ENCODE peak calls at places on chromosomes 2 and 18, in nine cellular contexts. One of them, this sample, is unnamed.

GRCh38 chr2:100630473-100630977 is 67.7 kb downstream of the PDCL3 start:
- DNase-seq in type B pancreatic cell: no peak
- DNase-seq in GM20000: no peak
- DNase-seq in PC-9: no peak
- DNase-seq in osteoblast: no peak
- DNase-seq in psoas muscle: no peak
- DNase-seq in neural crest cell: no peak
- DNase-seq in fibroblast of mammary gland: no peak
- DNase-seq in astrocyte of the spinal cord: no peak
- DNase-seq in this sample: no peak

GRCh38 chr2:180519276-180519675 is 461.1 kb upstream of the UBE2E3 start:
- DNase-seq in astrocyte of the spinal cord: peak; percentile 51
- DNase-seq in fibroblast of mammary gland: peak; percentile 84
- DNase-seq in PC-9: peak; percentile 78
- DNase-seq in osteoblast: no peak
- DNase-seq in neural crest cell: no peak
- DNase-seq in psoas muscle: no peak
- DNase-seq in GM20000: no peak
- DNase-seq in type B pancreatic cell: no peak
- DNase-seq in this sample: no peak

GRCh38 chr2:241966671-241967070 is 97.1 kb downstream of the RTP5 start:
- DNase-seq in GM20000: no peak
- DNase-seq in astrocyte of the spinal cord: no peak
- DNase-seq in fibroblast of mammary gland: no peak
- DNase-seq in type B pancreatic cell: no peak
- DNase-seq in neural crest cell: no peak
- DNase-seq in psoas muscle: no peak
- DNase-seq in osteoblast: no peak
- DNase-seq in PC-9: no peak
- DNase-seq in this sample: no peak

GRCh38 chr2:231900486-231900942 is 25.7 kb downstream of the NPPC start:
- DNase-seq in astrocyte of the spinal cord: peak; percentile 58
- DNase-seq in GM20000: peak; percentile 75
- DNase-seq in osteoblast: peak; percentile 97
- DNase-seq in fibroblast of mammary gland: peak; percentile 49
- DNase-seq in type B pancreatic cell: peak; percentile 83
- DNase-seq in PC-9: peak; percentile 64
- DNase-seq in neural crest cell: peak; percentile 97
- DNase-seq in psoas muscle: peak; percentile 77
- DNase-seq in this sample: no peak

GRCh38 chr2:109063326-109063670 is 65.7 kb upstream of the SH3RF3 start:
- DNase-seq in PC-9: no peak
- DNase-seq in osteoblast: no peak
- DNase-seq in astrocyte of the spinal cord: no peak
- DNase-seq in GM20000: no peak
- DNase-seq in neural crest cell: no peak
- DNase-seq in psoas muscle: no peak
- DNase-seq in type B pancreatic cell: no peak
- DNase-seq in fibroblast of mammary gland: no peak
- DNase-seq in this sample: no peak

GRCh38 chr2:228181098-228182019 is at the start of gene SPHKAP:
- DNase-seq in neural crest cell: peak; percentile 6
- DNase-seq in GM20000: no peak
- DNase-seq in type B pancreatic cell: no peak
- DNase-seq in psoas muscle: no peak
- DNase-seq in fibroblast of mammary gland: no peak
- DNase-seq in astrocyte of the spinal cord: no peak
- DNase-seq in PC-9: no peak
- DNase-seq in osteoblast: peak; percentile 26
- DNase-seq in this sample: no peak

GRCh38 chr2:118374974-118375745 is 286.9 kb downstream of the INSIG2 start:
- DNase-seq in astrocyte of the spinal cord: no peak
- DNase-seq in PC-9: no peak
- DNase-seq in type B pancreatic cell: no peak
- DNase-seq in osteoblast: no peak
- DNase-seq in GM20000: no peak
- DNase-seq in neural crest cell: no peak
- DNase-seq in psoas muscle: no peak
- DNase-seq in fibroblast of mammary gland: peak; percentile 34
- DNase-seq in this sample: no peak

GRCh38 chr2:191926671-191927070 is 79.8 kb upstream of the CAVIN2 start:
- DNase-seq in fibroblast of mammary gland: no peak
- DNase-seq in PC-9: no peak
- DNase-seq in type B pancreatic cell: no peak
- DNase-seq in neural crest cell: no peak
- DNase-seq in GM20000: no peak
- DNase-seq in osteoblast: no peak
- DNase-seq in psoas muscle: no peak
- DNase-seq in astrocyte of the spinal cord: no peak
- DNase-seq in this sample: no peak

GRCh38 chr2:233492738-233493137 is 73.8 kb downstream of the USP40 start:
- DNase-seq in fibroblast of mammary gland: no peak
- DNase-seq in type B pancreatic cell: no peak
- DNase-seq in psoas muscle: no peak
- DNase-seq in neural crest cell: no peak
- DNase-seq in astrocyte of the spinal cord: no peak
- DNase-seq in PC-9: no peak
- DNase-seq in osteoblast: no peak
- DNase-seq in GM20000: no peak
- DNase-seq in this sample: no peak

GRCh38 chr2:101516833-101517690 is 42.1 kb upstream of the RFX8 start:
- DNase-seq in type B pancreatic cell: no peak
- DNase-seq in PC-9: peak; percentile 96
- DNase-seq in fibroblast of mammary gland: peak; percentile 99
- DNase-seq in psoas muscle: no peak
- DNase-seq in astrocyte of the spinal cord: peak; percentile 96
- DNase-seq in osteoblast: peak; percentile 92
- DNase-seq in GM20000: no peak
- DNase-seq in neural crest cell: no peak
- DNase-seq in this sample: peak; percentile 83

GRCh38 chr2:200253631-200254030 is 52.9 kb upstream of the SPATS2L start:
- DNase-seq in fibroblast of mammary gland: peak; percentile 45
- DNase-seq in neural crest cell: no peak
- DNase-seq in astrocyte of the spinal cord: no peak
- DNase-seq in PC-9: no peak
- DNase-seq in osteoblast: no peak
- DNase-seq in psoas muscle: no peak
- DNase-seq in type B pancreatic cell: no peak
- DNase-seq in GM20000: no peak
- DNase-seq in this sample: no peak

GRCh38 chr18:12946549-12947354 is 1.1 kb upstream of the SEH1L start:
- DNase-seq in neural crest cell: no peak
- DNase-seq in GM20000: no peak
- DNase-seq in fibroblast of mammary gland: peak; percentile 83
- DNase-seq in astrocyte of the spinal cord: peak; percentile 70
- DNase-seq in psoas muscle: peak; percentile 46
- DNase-seq in type B pancreatic cell: no peak
- DNase-seq in PC-9: peak; percentile 84
- DNase-seq in osteoblast: peak; percentile 83
- DNase-seq in this sample: peak; percentile 94

GRCh38 chr18:68466714-68467113 is 248.2 kb downstream of the TMX3 start:
- DNase-seq in neural crest cell: no peak
- DNase-seq in osteoblast: no peak
- DNase-seq in astrocyte of the spinal cord: peak; percentile 33
- DNase-seq in psoas muscle: no peak
- DNase-seq in GM20000: no peak
- DNase-seq in type B pancreatic cell: no peak
- DNase-seq in fibroblast of mammary gland: no peak
- DNase-seq in PC-9: no peak
- DNase-seq in this sample: no peak

GRCh38 chr2:85183481-85183880 is 50.3 kb downstream of the TCF7L1 start:
- DNase-seq in fibroblast of mammary gland: peak; percentile 43
- DNase-seq in GM20000: no peak
- DNase-seq in neural crest cell: no peak
- DNase-seq in type B pancreatic cell: no peak
- DNase-seq in psoas muscle: no peak
- DNase-seq in PC-9: no peak
- DNase-seq in osteoblast: peak; percentile 81
- DNase-seq in astrocyte of the spinal cord: peak; percentile 40
- DNase-seq in this sample: no peak

GRCh38 chr2:160735696-160736095 is 242.1 kb upstream of the RBMS1 start:
- DNase-seq in astrocyte of the spinal cord: no peak
- DNase-seq in osteoblast: no peak
- DNase-seq in GM20000: no peak
- DNase-seq in PC-9: no peak
- DNase-seq in neural crest cell: no peak
- DNase-seq in type B pancreatic cell: no peak
- DNase-seq in fibroblast of mammary gland: no peak
- DNase-seq in psoas muscle: no peak
- DNase-seq in this sample: no peak

GRCh38 chr2:27379840-27380625 is 501 bp downstream of the ZNF513 start:
- DNase-seq in astrocyte of the spinal cord: peak; percentile 17
- DNase-seq in PC-9: peak; percentile 48
- DNase-seq in osteoblast: peak; percentile 62
- DNase-seq in type B pancreatic cell: no peak
- DNase-seq in neural crest cell: peak; percentile 71
- DNase-seq in GM20000: peak; percentile 42
- DNase-seq in psoas muscle: peak; percentile 80
- DNase-seq in fibroblast of mammary gland: peak; percentile 62
- DNase-seq in this sample: no peak

GRCh38 chr18:45155526-45155925 is 459.8 kb upstream of the SLC14A2 start:
- DNase-seq in type B pancreatic cell: no peak
- DNase-seq in PC-9: no peak
- DNase-seq in astrocyte of the spinal cord: no peak
- DNase-seq in GM20000: no peak
- DNase-seq in osteoblast: no peak
- DNase-seq in neural crest cell: no peak
- DNase-seq in fibroblast of mammary gland: no peak
- DNase-seq in psoas muscle: no peak
- DNase-seq in this sample: no peak

GRCh38 chr2:155431004-155431507 is 732.6 kb downstream of the KCNJ3 start:
- DNase-seq in psoas muscle: no peak
- DNase-seq in neural crest cell: no peak
- DNase-seq in osteoblast: no peak
- DNase-seq in fibroblast of mammary gland: no peak
- DNase-seq in GM20000: no peak
- DNase-seq in astrocyte of the spinal cord: no peak
- DNase-seq in type B pancreatic cell: no peak
- DNase-seq in PC-9: no peak
- DNase-seq in this sample: no peak

GRCh38 chr2:160920791-160921303 is 239.4 kb upstream of the TANK start:
- DNase-seq in PC-9: no peak
- DNase-seq in neural crest cell: no peak
- DNase-seq in psoas muscle: peak; percentile 31
- DNase-seq in astrocyte of the spinal cord: peak; percentile 80
- DNase-seq in fibroblast of mammary gland: peak; percentile 97
- DNase-seq in osteoblast: peak; percentile 72
- DNase-seq in type B pancreatic cell: no peak
- DNase-seq in GM20000: no peak
- DNase-seq in this sample: peak; percentile 99

GRCh38 chr2:238005528-238005927 is 38.7 kb downstream of the UBE2F start:
- DNase-seq in PC-9: no peak
- DNase-seq in fibroblast of mammary gland: no peak
- DNase-seq in type B pancreatic cell: no peak
- DNase-seq in osteoblast: no peak
- DNase-seq in psoas muscle: no peak
- DNase-seq in GM20000: no peak
- DNase-seq in neural crest cell: no peak
- DNase-seq in astrocyte of the spinal cord: no peak
- DNase-seq in this sample: no peak
- TF ChIP-seq CTCF in PC-9: no peak
- TF ChIP-seq CTCF in fibroblast of mammary gland: no peak
- TF ChIP-seq CTCF in type B pancreatic cell: no peak
- TF ChIP-seq CTCF in osteoblast: no peak
- TF ChIP-seq CTCF in psoas muscle: no peak
- TF ChIP-seq CTCF in GM20000: no peak
- TF ChIP-seq CTCF in neural crest cell: no peak
- TF ChIP-seq CTCF in astrocyte of the spinal cord: no peak
- TF ChIP-seq CTCF in this sample: no peak

DNA sequence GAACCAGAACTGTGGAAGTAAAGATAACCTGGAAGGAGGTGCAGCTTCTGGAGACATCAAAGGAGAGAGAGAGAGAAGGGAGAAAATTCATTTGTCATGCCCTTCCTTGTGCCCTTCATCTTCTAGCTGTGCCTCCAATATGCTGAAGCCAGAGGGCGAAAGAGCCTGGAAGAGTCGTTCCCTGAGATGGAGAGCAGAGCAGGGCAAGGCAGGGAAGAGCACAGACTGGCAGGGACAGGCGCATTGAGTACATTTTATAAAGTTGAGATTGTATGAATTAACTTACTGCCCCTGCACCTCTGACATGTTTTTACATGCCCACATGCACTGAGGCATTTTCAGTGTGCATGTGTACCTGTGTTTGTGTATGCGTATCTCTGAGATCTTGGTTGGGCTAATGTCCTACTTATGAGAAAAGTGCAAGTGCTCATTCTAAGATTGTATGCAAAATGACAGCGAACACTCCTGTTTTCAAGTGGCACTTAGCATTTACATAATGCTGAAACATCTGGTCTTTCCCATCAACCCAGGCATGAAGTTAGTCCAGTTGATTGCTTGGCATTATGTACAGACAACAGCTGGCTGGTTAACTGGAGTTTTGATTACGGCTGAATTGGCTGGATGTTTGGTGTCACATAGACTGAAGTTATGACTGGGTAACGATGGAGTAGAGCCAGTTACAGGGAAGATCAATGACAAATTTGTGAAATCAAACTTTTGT is 23.7 kb upstream of the MMADHC start:
- DNase-seq in psoas muscle: no peak
- DNase-seq in neural crest cell: no peak
- DNase-seq in GM20000: no peak
- DNase-seq in osteoblast: no peak
- DNase-seq in PC-9: no peak
- DNase-seq in type B pancreatic cell: no peak
- DNase-seq in astrocyte of the spinal cord: no peak
- DNase-seq in fibroblast of mammary gland: no peak
- DNase-seq in this sample: no peak
- TF ChIP-seq CTCF in psoas muscle: no peak
- TF ChIP-seq CTCF in neural crest cell: peak; percentile 27
- TF ChIP-seq CTCF in GM20000: no peak
- TF ChIP-seq CTCF in osteoblast: peak; percentile 31
- TF ChIP-seq CTCF in PC-9: no peak
- TF ChIP-seq CTCF in type B pancreatic cell: peak; percentile 34
- TF ChIP-seq CTCF in astrocyte of the spinal cord: peak; percentile 27
- TF ChIP-seq CTCF in fibroblast of mammary gland: no peak
- TF ChIP-seq CTCF in this sample: peak; percentile 8

DNA sequence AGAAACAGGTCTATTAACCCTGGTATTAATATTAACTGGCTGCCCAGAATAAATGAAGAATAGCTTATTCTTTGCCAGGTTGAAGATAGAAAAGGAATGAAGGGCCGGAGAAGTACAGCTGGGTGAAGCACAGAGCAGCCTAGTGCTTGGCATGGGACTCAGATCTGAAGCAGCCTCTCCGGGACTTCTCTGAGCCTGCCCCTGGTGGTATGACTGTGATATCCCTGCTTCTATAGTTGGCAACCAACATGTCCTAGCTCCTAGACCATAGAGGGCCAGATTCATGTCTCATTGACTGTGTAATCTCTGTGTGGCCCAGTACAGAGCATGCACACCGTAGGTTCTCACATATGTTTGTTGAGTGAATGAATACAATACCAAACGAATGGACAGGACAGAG is 107.8 kb downstream of the MSH2 start:
- DNase-seq in type B pancreatic cell: no peak
- DNase-seq in PC-9: no peak
- DNase-seq in psoas muscle: no peak
- DNase-seq in osteoblast: no peak
- DNase-seq in fibroblast of mammary gland: no peak
- DNase-seq in astrocyte of the spinal cord: no peak
- DNase-seq in GM20000: no peak
- DNase-seq in neural crest cell: no peak
- DNase-seq in this sample: no peak
- TF ChIP-seq CTCF in type B pancreatic cell: no peak
- TF ChIP-seq CTCF in PC-9: no peak
- TF ChIP-seq CTCF in psoas muscle: no peak
- TF ChIP-seq CTCF in osteoblast: peak; percentile 32
- TF ChIP-seq CTCF in fibroblast of mammary gland: peak; percentile 3
- TF ChIP-seq CTCF in astrocyte of the spinal cord: no peak
- TF ChIP-seq CTCF in GM20000: no peak
- TF ChIP-seq CTCF in neural crest cell: no peak
- TF ChIP-seq CTCF in this sample: no peak

GRCh38 chr2:127025357-127026062 is 81.4 kb downstream of the BIN1 start:
- DNase-seq in neural crest cell: peak; percentile 79
- DNase-seq in PC-9: no peak
- DNase-seq in osteoblast: peak; percentile 84
- DNase-seq in psoas muscle: peak; percentile 73
- DNase-seq in astrocyte of the spinal cord: peak; percentile 81
- DNase-seq in type B pancreatic cell: peak; percentile 86
- DNase-seq in fibroblast of mammary gland: peak; percentile 91
- DNase-seq in GM20000: peak; percentile 61
- DNase-seq in this sample: peak; percentile 32
- TF ChIP-seq CTCF in neural crest cell: peak; percentile 57
- TF ChIP-seq CTCF in PC-9: no peak
- TF ChIP-seq CTCF in osteoblast: peak; percentile 40
- TF ChIP-seq CTCF in psoas muscle: peak; percentile 26
- TF ChIP-seq CTCF in astrocyte of the spinal cord: peak; percentile 43
- TF ChIP-seq CTCF in type B pancreatic cell: peak; percentile 48
- TF ChIP-seq CTCF in fibroblast of mammary gland: no peak
- TF ChIP-seq CTCF in GM20000: peak; percentile 7
- TF ChIP-seq CTCF in this sample: peak; percentile 38